ENCODE peak calls at places on chromosomes 12 and 14, in four cellular contexts. C, N, S and M are unnamed samples.

GRCh38 chr12:77940566-77940965 is 109.9 kb downstream of the NAV3 start:
- DNase-seq in C (no peak), N (no peak), S (no peak), M (peak)

GRCh38 chr12:80567391-80567790 is 123.4 kb downstream of the PTPRQ start:
- DNase-seq in C (no peak), N (no peak), S (no peak), M (peak)

GRCh38 chr12:7450667-7451066 is 6.7 kb upstream of the CD163L1 start:
- DNase-seq in C (no peak), N (no peak), S (no peak), M (no peak)

GRCh38 chr12:117151195-117152031 is 38.9 kb downstream of the FBXO21 start:
- DNase-seq in C (peak), N (peak), S (peak), M (peak)

GRCh38 chr12:56601503-56601902 is 28.6 kb downstream of the BAZ2A start:
- DNase-seq in C (no peak), N (no peak), S (peak), M (no peak)

GRCh38 chr12:106892075-106892474 is 63.6 kb upstream of the TMEM263 start:
- DNase-seq in C (no peak), N (no peak), S (no peak), M (no peak)

GRCh38 chr14:96121660-96122395 is 82.7 kb downstream of the C14orf132 start:
- DNase-seq in C (no peak), N (no peak), S (no peak), M (peak)

GRCh38 chr14:100100032-100100405 is 34.8 kb downstream of the EVL start:
- DNase-seq in C (no peak), N (no peak), S (no peak), M (no peak)

GRCh38 chr14:28768549-28768870 is 1.9 kb downstream of the FOXG1 start:
- DNase-seq in C (no peak), N (no peak), S (no peak), M (no peak)

GRCh38 chr12:131437706-131438210 is 273.1 kb upstream of the SFSWAP start:
- DNase-seq in C (peak), N (no peak), S (no peak), M (no peak)

GRCh38 chr12:623865-624372 is 39.3 kb downstream of the NINJ2 start:
- DNase-seq in C (no peak), N (no peak), S (no peak), M (no peak)

GRCh38 chr12:31896514-31897039 is 62.6 kb upstream of the RESF1 start:
- DNase-seq in C (peak), N (peak), S (no peak), M (no peak)

GRCh38 chr12:67593041-67593870 is 55.3 kb upstream of the DYRK2 start:
- DNase-seq in C (peak), N (no peak), S (no peak), M (peak)

GRCh38 chr14:105059035-105059916 is 6.0 kb downstream of the GPR132 start:
- DNase-seq in C (no peak), N (peak), S (no peak), M (no peak)

DNA sequence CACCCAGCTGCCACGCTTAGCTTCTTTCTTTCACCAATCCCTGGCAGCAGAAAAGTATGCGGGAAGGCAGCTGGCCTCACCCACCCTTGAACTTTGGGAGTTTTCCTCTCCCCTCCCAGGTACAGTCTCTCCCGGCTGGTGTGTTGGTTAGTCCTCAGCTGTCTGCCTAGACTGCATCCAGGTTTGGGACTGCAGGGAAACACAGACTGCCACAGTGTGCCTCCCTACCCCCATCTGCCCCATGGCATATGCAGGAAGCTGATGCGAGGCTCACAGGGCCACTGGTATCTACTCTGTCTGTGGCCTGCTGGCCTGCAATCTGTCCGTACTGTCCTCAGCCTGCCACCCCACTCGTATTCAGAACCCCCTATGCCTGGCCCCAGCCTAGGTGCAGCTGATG is 2.1 kb downstream of the CD9 start:
- DNase-seq in C (no peak), N (no peak), S (no peak), M (no peak)
- H3K4me3 ChIP-seq in C (peak), N (peak), S (peak), M (no peak)

DNA sequence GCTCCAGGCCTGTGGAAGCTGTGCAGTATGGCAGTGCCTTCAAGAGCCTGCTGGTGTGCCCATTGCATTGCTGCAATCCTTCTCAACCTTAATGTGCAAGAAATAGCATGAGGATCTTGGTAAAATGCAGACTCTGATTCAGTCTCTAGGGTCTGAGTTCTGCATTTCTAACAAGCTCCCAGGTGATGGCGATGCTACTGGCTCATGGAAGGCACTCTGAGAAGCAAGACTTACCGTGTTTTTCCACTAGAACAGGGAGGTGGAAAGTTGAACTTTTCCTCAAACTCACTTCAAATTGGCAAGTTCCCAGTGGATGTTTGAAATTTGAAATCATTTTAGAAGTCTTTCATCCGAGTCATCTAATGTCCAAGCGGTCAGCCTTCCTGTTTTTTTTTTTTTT is 55.5 kb downstream of the MYRFL start:
- DNase-seq in C (no peak), N (no peak), S (no peak), M (peak)
- TF ChIP-seq CTCF in C (no peak), N (no peak), S (no peak), M (peak)

GRCh38 chr14:26594756-26595545 is 2.9 kb downstream of the NOVA1 start:
- DNase-seq in C (no peak), N (no peak), S (no peak), M (no peak)

GRCh38 chr14:26597136-26598080 is at the start of gene NOVA1:
- DNase-seq in C (no peak), N (peak), S (peak), M (no peak)

GRCh38 chr14:26594148-26594547 is 3.7 kb downstream of the NOVA1 start:
- DNase-seq in C (no peak), N (no peak), S (no peak), M (no peak)

GRCh38 chr14:26596722-26597030 is 1.2 kb downstream of the NOVA1 start:
- DNase-seq in C (no peak), N (peak), S (no peak), M (no peak)

GRCh38 chr14:26595922-26596721 is 1.7 kb downstream of the NOVA1 start:
- DNase-seq in C (no peak), N (no peak), S (no peak), M (no peak)
- H3K4me3 ChIP-seq in C (peak), N (peak), S (no peak), M (peak)

GRCh38 chr12:24152270-24152669 is 202.8 kb upstream of the SOX5 start:
- DNase-seq in C (no peak), N (no peak), S (no peak), M (no peak)

GRCh38 chr12:24153041-24153440 is 203.6 kb upstream of the SOX5 start:
- DNase-seq in C (no peak), N (no peak), S (no peak), M (no peak)

GRCh38 chr12:24155042-24155441 is 205.6 kb upstream of the SOX5 start:
- DNase-seq in C (no peak), N (no peak), S (no peak), M (no peak)
- TF ChIP-seq CTCF in C (no peak), N (no peak), S (no peak), M (no peak)

DNA sequence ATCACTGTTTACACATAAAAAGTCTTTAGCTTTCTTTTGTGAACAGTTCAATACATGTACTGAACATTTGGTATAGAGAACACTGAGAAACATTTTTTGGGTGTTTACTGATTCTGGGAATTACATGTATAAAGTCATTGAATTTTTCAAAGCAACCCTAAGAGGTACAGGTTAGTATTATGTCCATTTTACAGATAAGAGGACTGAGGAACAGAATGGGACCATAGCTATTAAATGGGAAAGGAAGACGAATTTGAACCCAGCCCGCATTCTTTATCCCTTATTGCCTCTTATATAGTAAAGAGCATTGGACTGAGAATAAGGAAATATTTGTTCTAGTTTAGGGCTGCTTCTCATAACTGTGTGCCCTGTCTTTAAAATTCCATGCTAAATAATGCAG is 889 bp upstream of the KANSL2 start:
- DNase-seq in C (no peak), N (no peak), S (no peak), M (no peak)
- H3K4me3 ChIP-seq in C (peak), N (peak), S (peak), M (peak)

GRCh38 chr12:49413796-49414195 is 46.5 kb downstream of the SPATS2 start:
- DNase-seq in C (no peak), N (no peak), S (no peak), M (peak)

GRCh38 chr12:49416892-49417291 is 49.6 kb downstream of the SPATS2 start:
- DNase-seq in C (no peak), N (no peak), S (no peak), M (no peak)

GRCh38 chr12:49414364-49414763 is 47.1 kb downstream of the SPATS2 start:
- DNase-seq in C (no peak), N (no peak), S (no peak), M (no peak)

GRCh38 chr12:49417558-49417957 is 50.3 kb downstream of the SPATS2 start:
- DNase-seq in C (no peak), N (no peak), S (no peak), M (no peak)

GRCh38 chr12:49415426-49416040 is 48.3 kb downstream of the SPATS2 start:
- DNase-seq in C (no peak), N (no peak), S (no peak), M (no peak)
- TF ChIP-seq CTCF in C (no peak), N (no peak), S (no peak), M (no peak)

GRCh38 chr14:54472291-54472690 is 16.5 kb downstream of the GMFB start:
- DNase-seq in C (no peak), N (no peak), S (no peak), M (no peak)
- H3K4me3 ChIP-seq in C (no peak), N (no peak), S (no peak), M (no peak)

DNA sequence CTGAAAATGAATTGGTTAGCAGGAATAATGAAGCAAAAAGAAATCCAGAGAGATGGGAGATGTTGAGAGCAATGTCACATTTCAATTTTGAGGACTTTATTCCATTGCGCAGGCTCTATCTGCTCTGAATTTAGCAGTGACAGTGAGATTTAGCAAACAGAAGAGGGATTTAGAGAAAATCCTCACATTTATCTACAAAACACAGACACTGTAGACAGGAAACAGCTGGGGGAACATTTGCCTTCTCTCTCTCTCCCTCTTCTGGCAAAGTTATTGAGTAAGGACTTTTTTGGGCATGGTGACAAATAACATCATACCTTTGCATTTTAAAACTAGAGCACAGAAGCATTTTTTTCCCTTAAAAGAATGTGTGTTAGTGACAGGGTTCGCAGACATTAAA is at the start of gene IGF1:
- DNase-seq in C (no peak), N (no peak), S (no peak), M (peak)
- TF ChIP-seq CTCF in C (no peak), N (no peak), S (no peak), M (peak)

DNA sequence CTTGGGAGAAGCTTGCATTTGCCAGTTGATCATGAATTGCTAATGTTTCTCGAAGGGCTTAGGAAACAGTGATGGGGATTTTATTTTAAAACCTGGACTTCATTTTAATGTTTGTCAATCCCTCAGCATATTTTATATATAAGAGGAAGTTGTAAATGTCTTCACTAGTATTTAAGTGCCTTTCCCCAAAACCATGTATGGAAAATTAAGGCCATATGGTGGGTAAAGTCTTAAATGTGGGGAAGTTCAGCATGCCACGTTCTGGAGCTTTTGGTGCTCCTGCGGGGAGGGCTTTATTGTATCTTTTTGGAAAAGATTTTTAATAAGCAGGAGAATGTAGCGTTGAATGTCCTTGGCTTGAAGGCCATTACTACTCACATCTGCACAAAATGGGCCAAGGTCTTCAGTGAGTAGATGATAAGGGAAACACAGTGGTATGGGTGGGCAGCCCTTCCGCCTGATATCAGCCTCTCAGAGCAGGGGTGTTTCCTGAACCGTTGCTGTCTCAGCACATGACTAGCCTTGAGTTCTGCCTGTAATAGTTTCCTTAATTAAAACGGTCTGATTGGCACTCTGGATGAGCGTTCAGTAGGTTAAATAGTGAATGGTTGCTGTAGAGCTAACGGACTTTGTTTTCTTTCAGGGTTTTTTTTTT is 511.5 kb downstream of the PCNX1 start:
- DNase-seq in C (no peak), N (no peak), S (no peak), M (no peak)
- H3K4me3 ChIP-seq in C (no peak), N (no peak), S (no peak), M (no peak)